ENCODE peak calls at places on chromosomes 6 and 20, in nine cellular contexts. One of them, this sample, is unnamed.

GRCh38 chr6:104704191-104704590 is 155.5 kb downstream of the HACE1 start:
- DNase-seq in G401: no peak
- DNase-seq in NCI-H1417: no peak
- DNase-seq in neural crest cell: no peak
- DNase-seq in EH: no peak
- DNase-seq in stimulated activated naive B cell treated with anti-CD40 and anti-IgM and Interleukin-4, amounts not matched to agents 10 μg/mL and 1 μg/mL and 100 μg/mL, for 72 hours: no peak
- DNase-seq in hippocampal formation: no peak
- DNase-seq in ovary: no peak
- DNase-seq in hepatocyte: no peak
- DNase-seq in this sample: no peak

GRCh38 chr6:15249371-15250019 is 3.6 kb downstream of the JARID2 start:
- DNase-seq in hepatocyte: no peak
- DNase-seq in ovary: no peak
- DNase-seq in neural crest cell: no peak
- DNase-seq in stimulated activated naive B cell treated with anti-CD40 and anti-IgM and Interleukin-4, amounts not matched to agents 10 μg/mL and 1 μg/mL and 100 μg/mL, for 72 hours: no peak
- DNase-seq in EH: peak
- DNase-seq in NCI-H1417: no peak
- DNase-seq in G401: peak
- DNase-seq in hippocampal formation: no peak
- DNase-seq in this sample: no peak

GRCh38 chr6:20200761-20201160 is 11.5 kb downstream of the MBOAT1 start:
- DNase-seq in NCI-H1417: no peak
- DNase-seq in hippocampal formation: no peak
- DNase-seq in stimulated activated naive B cell treated with anti-CD40 and anti-IgM and Interleukin-4, amounts not matched to agents 10 μg/mL and 1 μg/mL and 100 μg/mL, for 72 hours: no peak
- DNase-seq in hepatocyte: no peak
- DNase-seq in neural crest cell: no peak
- DNase-seq in G401: no peak
- DNase-seq in ovary: no peak
- DNase-seq in EH: no peak
- DNase-seq in this sample: no peak

GRCh38 chr6:169981969-169982368 is 230.5 kb downstream of the ERMARD start:
- DNase-seq in hippocampal formation: no peak
- DNase-seq in stimulated activated naive B cell treated with anti-CD40 and anti-IgM and Interleukin-4, amounts not matched to agents 10 μg/mL and 1 μg/mL and 100 μg/mL, for 72 hours: no peak
- DNase-seq in G401: no peak
- DNase-seq in EH: no peak
- DNase-seq in neural crest cell: no peak
- DNase-seq in NCI-H1417: no peak
- DNase-seq in hepatocyte: no peak
- DNase-seq in ovary: no peak
- DNase-seq in this sample: no peak

GRCh38 chr6:13427838-13428527 is 59.4 kb downstream of the GFOD1 start:
- DNase-seq in ovary: no peak
- DNase-seq in hepatocyte: no peak
- DNase-seq in NCI-H1417: peak
- DNase-seq in G401: no peak
- DNase-seq in hippocampal formation: no peak
- DNase-seq in stimulated activated naive B cell treated with anti-CD40 and anti-IgM and Interleukin-4, amounts not matched to agents 10 μg/mL and 1 μg/mL and 100 μg/mL, for 72 hours: peak
- DNase-seq in EH: no peak
- DNase-seq in neural crest cell: no peak
- DNase-seq in this sample: no peak

GRCh38 chr20:2820896-2821869 is 5.0 kb downstream of the TMEM239 start:
- DNase-seq in hippocampal formation: no peak
- DNase-seq in stimulated activated naive B cell treated with anti-CD40 and anti-IgM and Interleukin-4, amounts not matched to agents 10 μg/mL and 1 μg/mL and 100 μg/mL, for 72 hours: no peak
- DNase-seq in hepatocyte: no peak
- DNase-seq in NCI-H1417: no peak
- DNase-seq in neural crest cell: no peak
- DNase-seq in ovary: no peak
- DNase-seq in G401: no peak
- DNase-seq in EH: no peak
- DNase-seq in this sample: no peak

GRCh38 chr6:99349620-99350141 is at the start of gene FAXC:
- DNase-seq in EH: peak
- DNase-seq in G401: peak
- DNase-seq in hippocampal formation: peak
- DNase-seq in neural crest cell: peak
- DNase-seq in stimulated activated naive B cell treated with anti-CD40 and anti-IgM and Interleukin-4, amounts not matched to agents 10 μg/mL and 1 μg/mL and 100 μg/mL, for 72 hours: no peak
- DNase-seq in NCI-H1417: peak
- DNase-seq in ovary: peak
- DNase-seq in hepatocyte: peak
- DNase-seq in this sample: no peak

GRCh38 chr6:80541186-80541585 is 434.7 kb downstream of the BCKDHB start:
- DNase-seq in ovary: no peak
- DNase-seq in EH: peak
- DNase-seq in hippocampal formation: no peak
- DNase-seq in stimulated activated naive B cell treated with anti-CD40 and anti-IgM and Interleukin-4, amounts not matched to agents 10 μg/mL and 1 μg/mL and 100 μg/mL, for 72 hours: no peak
- DNase-seq in neural crest cell: no peak
- DNase-seq in NCI-H1417: no peak
- DNase-seq in hepatocyte: no peak
- DNase-seq in G401: no peak
- DNase-seq in this sample: no peak

GRCh38 chr6:127939442-127940066 is 38.7 kb upstream of the THEMIS start:
- DNase-seq in G401: no peak
- DNase-seq in hippocampal formation: no peak
- DNase-seq in neural crest cell: no peak
- DNase-seq in NCI-H1417: no peak
- DNase-seq in EH: peak
- DNase-seq in ovary: no peak
- DNase-seq in stimulated activated naive B cell treated with anti-CD40 and anti-IgM and Interleukin-4, amounts not matched to agents 10 μg/mL and 1 μg/mL and 100 μg/mL, for 72 hours: no peak
- DNase-seq in hepatocyte: no peak
- DNase-seq in this sample: no peak